ENCODE peak calls at places on chromosomes 4 and X, in ten cellular contexts. One of them, this sample, is unnamed.

GRCh38 chr4:186700746-186701145 is 22.9 kb downstream of the FAT1 start:
- DNase-seq in head of caudate nucleus: peak
- DNase-seq in stimulated activated naive B cell treated with anti-CD40 and anti-IgM and Interleukin-4, amounts not matched to agents 10 μg/mL and 1 μg/mL and 100 μg/mL, for 72 hours: no peak
- DNase-seq in GM03348: peak
- DNase-seq in GM12865: no peak
- DNase-seq in GM04504: no peak
- DNase-seq in activated CD4-positive, alpha-beta T cell treated with anti-CD3 and anti-CD28 coated beads, Interleukin-2, amount 10 ng/mL, durations not matched to agents 7 days and 5 days: no peak
- DNase-seq in IMR-90: peak
- DNase-seq in naive B cell: no peak
- DNase-seq in AG09309: no peak
- DNase-seq in this sample: no peak

GRCh38 chr4:151541438-151542071 is 132.6 kb downstream of the FHIP1A start:
- DNase-seq in head of caudate nucleus: no peak
- DNase-seq in stimulated activated naive B cell treated with anti-CD40 and anti-IgM and Interleukin-4, amounts not matched to agents 10 μg/mL and 1 μg/mL and 100 μg/mL, for 72 hours: no peak
- DNase-seq in GM03348: peak
- DNase-seq in GM12865: no peak
- DNase-seq in GM04504: peak
- DNase-seq in activated CD4-positive, alpha-beta T cell treated with anti-CD3 and anti-CD28 coated beads, Interleukin-2, amount 10 ng/mL, durations not matched to agents 7 days and 5 days: no peak
- DNase-seq in IMR-90: peak
- DNase-seq in naive B cell: no peak
- DNase-seq in AG09309: peak
- DNase-seq in this sample: no peak

GRCh38 chr4:47084111-47084510 is 52.7 kb downstream of the GABRB1 start:
- DNase-seq in head of caudate nucleus: no peak
- DNase-seq in stimulated activated naive B cell treated with anti-CD40 and anti-IgM and Interleukin-4, amounts not matched to agents 10 μg/mL and 1 μg/mL and 100 μg/mL, for 72 hours: no peak
- DNase-seq in GM03348: no peak
- DNase-seq in GM12865: no peak
- DNase-seq in GM04504: no peak
- DNase-seq in activated CD4-positive, alpha-beta T cell treated with anti-CD3 and anti-CD28 coated beads, Interleukin-2, amount 10 ng/mL, durations not matched to agents 7 days and 5 days: no peak
- DNase-seq in IMR-90: no peak
- DNase-seq in naive B cell: no peak
- DNase-seq in AG09309: no peak
- DNase-seq in this sample: no peak

GRCh38 chrX:1330605-1331004 is 6.0 kb upstream of the IL3RA start:
- DNase-seq in head of caudate nucleus: no peak
- DNase-seq in stimulated activated naive B cell treated with anti-CD40 and anti-IgM and Interleukin-4, amounts not matched to agents 10 μg/mL and 1 μg/mL and 100 μg/mL, for 72 hours: no peak
- DNase-seq in GM03348: no peak
- DNase-seq in GM12865: peak
- DNase-seq in GM04504: no peak
- DNase-seq in activated CD4-positive, alpha-beta T cell treated with anti-CD3 and anti-CD28 coated beads, Interleukin-2, amount 10 ng/mL, durations not matched to agents 7 days and 5 days: no peak
- DNase-seq in IMR-90: no peak
- DNase-seq in naive B cell: peak
- DNase-seq in AG09309: no peak
- DNase-seq in this sample: no peak

GRCh38 chr4:77433102-77433733 is 172.4 kb upstream of the CXCL13 start:
- DNase-seq in head of caudate nucleus: no peak
- DNase-seq in stimulated activated naive B cell treated with anti-CD40 and anti-IgM and Interleukin-4, amounts not matched to agents 10 μg/mL and 1 μg/mL and 100 μg/mL, for 72 hours: no peak
- DNase-seq in GM03348: peak
- DNase-seq in GM12865: peak
- DNase-seq in GM04504: no peak
- DNase-seq in activated CD4-positive, alpha-beta T cell treated with anti-CD3 and anti-CD28 coated beads, Interleukin-2, amount 10 ng/mL, durations not matched to agents 7 days and 5 days: peak
- DNase-seq in IMR-90: peak
- DNase-seq in naive B cell: peak
- DNase-seq in AG09309: no peak
- DNase-seq in this sample: peak

GRCh38 chr4:186622788-186623464 is 67.6 kb upstream of the MTNR1A start:
- DNase-seq in head of caudate nucleus: no peak
- DNase-seq in stimulated activated naive B cell treated with anti-CD40 and anti-IgM and Interleukin-4, amounts not matched to agents 10 μg/mL and 1 μg/mL and 100 μg/mL, for 72 hours: no peak
- DNase-seq in GM03348: peak
- DNase-seq in GM12865: no peak
- DNase-seq in GM04504: peak
- DNase-seq in activated CD4-positive, alpha-beta T cell treated with anti-CD3 and anti-CD28 coated beads, Interleukin-2, amount 10 ng/mL, durations not matched to agents 7 days and 5 days: no peak
- DNase-seq in IMR-90: peak
- DNase-seq in naive B cell: no peak
- DNase-seq in AG09309: peak
- DNase-seq in this sample: no peak

GRCh38 chr4:38080061-38080531 is 119.9 kb downstream of the PTTG2 start:
- DNase-seq in head of caudate nucleus: no peak
- DNase-seq in stimulated activated naive B cell treated with anti-CD40 and anti-IgM and Interleukin-4, amounts not matched to agents 10 μg/mL and 1 μg/mL and 100 μg/mL, for 72 hours: no peak
- DNase-seq in GM03348: no peak
- DNase-seq in GM12865: no peak
- DNase-seq in GM04504: no peak
- DNase-seq in activated CD4-positive, alpha-beta T cell treated with anti-CD3 and anti-CD28 coated beads, Interleukin-2, amount 10 ng/mL, durations not matched to agents 7 days and 5 days: no peak
- DNase-seq in IMR-90: no peak
- DNase-seq in naive B cell: no peak
- DNase-seq in AG09309: no peak
- DNase-seq in this sample: no peak

GRCh38 chrX:11429543-11430085 is 136.4 kb downstream of the AMELX start:
- DNase-seq in head of caudate nucleus: no peak
- DNase-seq in stimulated activated naive B cell treated with anti-CD40 and anti-IgM and Interleukin-4, amounts not matched to agents 10 μg/mL and 1 μg/mL and 100 μg/mL, for 72 hours: no peak
- DNase-seq in GM03348: no peak
- DNase-seq in GM12865: peak
- DNase-seq in GM04504: no peak
- DNase-seq in activated CD4-positive, alpha-beta T cell treated with anti-CD3 and anti-CD28 coated beads, Interleukin-2, amount 10 ng/mL, durations not matched to agents 7 days and 5 days: no peak
- DNase-seq in IMR-90: no peak
- DNase-seq in naive B cell: no peak
- DNase-seq in AG09309: no peak
- DNase-seq in this sample: no peak

GRCh38 chr4:16045687-16046086 is 38.1 kb downstream of the PROM1 start:
- DNase-seq in head of caudate nucleus: no peak
- DNase-seq in stimulated activated naive B cell treated with anti-CD40 and anti-IgM and Interleukin-4, amounts not matched to agents 10 μg/mL and 1 μg/mL and 100 μg/mL, for 72 hours: no peak
- DNase-seq in GM03348: no peak
- DNase-seq in GM12865: no peak
- DNase-seq in GM04504: no peak
- DNase-seq in activated CD4-positive, alpha-beta T cell treated with anti-CD3 and anti-CD28 coated beads, Interleukin-2, amount 10 ng/mL, durations not matched to agents 7 days and 5 days: no peak
- DNase-seq in IMR-90: no peak
- DNase-seq in naive B cell: no peak
- DNase-seq in AG09309: no peak
- DNase-seq in this sample: no peak

GRCh38 chrX:148979786-148980185 is 479.4 kb downstream of the AFF2 start:
- DNase-seq in head of caudate nucleus: no peak
- DNase-seq in stimulated activated naive B cell treated with anti-CD40 and anti-IgM and Interleukin-4, amounts not matched to agents 10 μg/mL and 1 μg/mL and 100 μg/mL, for 72 hours: no peak
- DNase-seq in GM03348: no peak
- DNase-seq in GM12865: no peak
- DNase-seq in GM04504: no peak
- DNase-seq in activated CD4-positive, alpha-beta T cell treated with anti-CD3 and anti-CD28 coated beads, Interleukin-2, amount 10 ng/mL, durations not matched to agents 7 days and 5 days: no peak
- DNase-seq in IMR-90: no peak
- DNase-seq in naive B cell: no peak
- DNase-seq in AG09309: no peak
- DNase-seq in this sample: no peak

GRCh38 chr4:16226816-16227461 is 668 bp upstream of the TAPT1 start:
- DNase-seq in head of caudate nucleus: peak
- DNase-seq in stimulated activated naive B cell treated with anti-CD40 and anti-IgM and Interleukin-4, amounts not matched to agents 10 μg/mL and 1 μg/mL and 100 μg/mL, for 72 hours: peak
- DNase-seq in GM03348: peak
- DNase-seq in GM12865: peak
- DNase-seq in GM04504: no peak
- DNase-seq in activated CD4-positive, alpha-beta T cell treated with anti-CD3 and anti-CD28 coated beads, Interleukin-2, amount 10 ng/mL, durations not matched to agents 7 days and 5 days: peak
- DNase-seq in IMR-90: no peak
- DNase-seq in naive B cell: no peak
- DNase-seq in AG09309: no peak
- DNase-seq in this sample: peak

GRCh38 chr4:74366367-74366891 is 1.5 kb downstream of the EREG start:
- DNase-seq in head of caudate nucleus: no peak
- DNase-seq in stimulated activated naive B cell treated with anti-CD40 and anti-IgM and Interleukin-4, amounts not matched to agents 10 μg/mL and 1 μg/mL and 100 μg/mL, for 72 hours: no peak
- DNase-seq in GM03348: no peak
- DNase-seq in GM12865: peak
- DNase-seq in GM04504: no peak
- DNase-seq in activated CD4-positive, alpha-beta T cell treated with anti-CD3 and anti-CD28 coated beads, Interleukin-2, amount 10 ng/mL, durations not matched to agents 7 days and 5 days: no peak
- DNase-seq in IMR-90: no peak
- DNase-seq in naive B cell: no peak
- DNase-seq in AG09309: no peak
- DNase-seq in this sample: no peak

GRCh38 chr4:138055890-138056289 is 186.3 kb downstream of the SLC7A11 start:
- DNase-seq in head of caudate nucleus: no peak
- DNase-seq in stimulated activated naive B cell treated with anti-CD40 and anti-IgM and Interleukin-4, amounts not matched to agents 10 μg/mL and 1 μg/mL and 100 μg/mL, for 72 hours: no peak
- DNase-seq in GM03348: peak
- DNase-seq in GM12865: no peak
- DNase-seq in GM04504: no peak
- DNase-seq in activated CD4-positive, alpha-beta T cell treated with anti-CD3 and anti-CD28 coated beads, Interleukin-2, amount 10 ng/mL, durations not matched to agents 7 days and 5 days: no peak
- DNase-seq in IMR-90: peak
- DNase-seq in naive B cell: no peak
- DNase-seq in AG09309: no peak
- DNase-seq in this sample: no peak

GRCh38 chr4:109406337-109406931 is 27.2 kb upstream of the SEC24B start:
- DNase-seq in head of caudate nucleus: no peak
- DNase-seq in stimulated activated naive B cell treated with anti-CD40 and anti-IgM and Interleukin-4, amounts not matched to agents 10 μg/mL and 1 μg/mL and 100 μg/mL, for 72 hours: no peak
- DNase-seq in GM03348: peak
- DNase-seq in GM12865: peak
- DNase-seq in GM04504: peak
- DNase-seq in activated CD4-positive, alpha-beta T cell treated with anti-CD3 and anti-CD28 coated beads, Interleukin-2, amount 10 ng/mL, durations not matched to agents 7 days and 5 days: peak
- DNase-seq in IMR-90: peak
- DNase-seq in naive B cell: peak
- DNase-seq in AG09309: peak
- DNase-seq in this sample: peak

GRCh38 chr4:158121203-158121586 is 51.6 kb downstream of the GASK1B start:
- DNase-seq in head of caudate nucleus: no peak
- DNase-seq in stimulated activated naive B cell treated with anti-CD40 and anti-IgM and Interleukin-4, amounts not matched to agents 10 μg/mL and 1 μg/mL and 100 μg/mL, for 72 hours: no peak
- DNase-seq in GM03348: peak
- DNase-seq in GM12865: no peak
- DNase-seq in GM04504: peak
- DNase-seq in activated CD4-positive, alpha-beta T cell treated with anti-CD3 and anti-CD28 coated beads, Interleukin-2, amount 10 ng/mL, durations not matched to agents 7 days and 5 days: no peak
- DNase-seq in IMR-90: peak
- DNase-seq in naive B cell: no peak
- DNase-seq in AG09309: peak
- DNase-seq in this sample: no peak

GRCh38 chr4:184811484-184812180 is 14.1 kb downstream of the ACSL1 start:
- DNase-seq in head of caudate nucleus: no peak
- DNase-seq in stimulated activated naive B cell treated with anti-CD40 and anti-IgM and Interleukin-4, amounts not matched to agents 10 μg/mL and 1 μg/mL and 100 μg/mL, for 72 hours: no peak
- DNase-seq in GM03348: no peak
- DNase-seq in GM12865: no peak
- DNase-seq in GM04504: no peak
- DNase-seq in activated CD4-positive, alpha-beta T cell treated with anti-CD3 and anti-CD28 coated beads, Interleukin-2, amount 10 ng/mL, durations not matched to agents 7 days and 5 days: no peak
- DNase-seq in IMR-90: no peak
- DNase-seq in naive B cell: no peak
- DNase-seq in AG09309: no peak
- DNase-seq in this sample: peak

GRCh38 chr4:2827874-2828751 is 15.5 kb upstream of the ADD1 start:
- DNase-seq in head of caudate nucleus: no peak
- DNase-seq in stimulated activated naive B cell treated with anti-CD40 and anti-IgM and Interleukin-4, amounts not matched to agents 10 μg/mL and 1 μg/mL and 100 μg/mL, for 72 hours: no peak
- DNase-seq in GM03348: no peak
- DNase-seq in GM12865: no peak
- DNase-seq in GM04504: no peak
- DNase-seq in activated CD4-positive, alpha-beta T cell treated with anti-CD3 and anti-CD28 coated beads, Interleukin-2, amount 10 ng/mL, durations not matched to agents 7 days and 5 days: no peak
- DNase-seq in IMR-90: no peak
- DNase-seq in naive B cell: no peak
- DNase-seq in AG09309: no peak
- DNase-seq in this sample: no peak

GRCh38 chr4:5051692-5052423 is 578 bp downstream of the STK32B start:
- DNase-seq in head of caudate nucleus: peak
- DNase-seq in stimulated activated naive B cell treated with anti-CD40 and anti-IgM and Interleukin-4, amounts not matched to agents 10 μg/mL and 1 μg/mL and 100 μg/mL, for 72 hours: no peak
- DNase-seq in GM03348: peak
- DNase-seq in GM12865: no peak
- DNase-seq in GM04504: no peak
- DNase-seq in activated CD4-positive, alpha-beta T cell treated with anti-CD3 and anti-CD28 coated beads, Interleukin-2, amount 10 ng/mL, durations not matched to agents 7 days and 5 days: no peak
- DNase-seq in IMR-90: peak
- DNase-seq in naive B cell: no peak
- DNase-seq in AG09309: no peak
- DNase-seq in this sample: peak

GRCh38 chrX:9738146-9738545 is 27.5 kb downstream of the GPR143 start:
- DNase-seq in head of caudate nucleus: no peak
- DNase-seq in stimulated activated naive B cell treated with anti-CD40 and anti-IgM and Interleukin-4, amounts not matched to agents 10 μg/mL and 1 μg/mL and 100 μg/mL, for 72 hours: no peak
- DNase-seq in GM03348: no peak
- DNase-seq in GM12865: no peak
- DNase-seq in GM04504: no peak
- DNase-seq in activated CD4-positive, alpha-beta T cell treated with anti-CD3 and anti-CD28 coated beads, Interleukin-2, amount 10 ng/mL, durations not matched to agents 7 days and 5 days: no peak
- DNase-seq in IMR-90: no peak
- DNase-seq in naive B cell: no peak
- DNase-seq in AG09309: no peak
- DNase-seq in this sample: no peak

GRCh38 chrX:154401045-154401799 is 3.0 kb downstream of the RPL10 start:
- DNase-seq in head of caudate nucleus: no peak
- DNase-seq in stimulated activated naive B cell treated with anti-CD40 and anti-IgM and Interleukin-4, amounts not matched to agents 10 μg/mL and 1 μg/mL and 100 μg/mL, for 72 hours: no peak
- DNase-seq in GM03348: no peak
- DNase-seq in GM12865: peak
- DNase-seq in GM04504: no peak
- DNase-seq in activated CD4-positive, alpha-beta T cell treated with anti-CD3 and anti-CD28 coated beads, Interleukin-2, amount 10 ng/mL, durations not matched to agents 7 days and 5 days: no peak
- DNase-seq in IMR-90: peak
- DNase-seq in naive B cell: no peak
- DNase-seq in AG09309: no peak
- DNase-seq in this sample: peak

GRCh38 chr4:102678695-102679335 is 82.0 kb downstream of the MANBA start:
- DNase-seq in head of caudate nucleus: no peak
- DNase-seq in stimulated activated naive B cell treated with anti-CD40 and anti-IgM and Interleukin-4, amounts not matched to agents 10 μg/mL and 1 μg/mL and 100 μg/mL, for 72 hours: no peak
- DNase-seq in GM03348: no peak
- DNase-seq in GM12865: no peak
- DNase-seq in GM04504: no peak
- DNase-seq in activated CD4-positive, alpha-beta T cell treated with anti-CD3 and anti-CD28 coated beads, Interleukin-2, amount 10 ng/mL, durations not matched to agents 7 days and 5 days: no peak
- DNase-seq in IMR-90: no peak
- DNase-seq in naive B cell: no peak
- DNase-seq in AG09309: no peak
- DNase-seq in this sample: no peak

GRCh38 chrX:72016881-72017783 is 106.5 kb downstream of the NHSL2 start:
- DNase-seq in head of caudate nucleus: no peak
- DNase-seq in stimulated activated naive B cell treated with anti-CD40 and anti-IgM and Interleukin-4, amounts not matched to agents 10 μg/mL and 1 μg/mL and 100 μg/mL, for 72 hours: no peak
- DNase-seq in GM03348: no peak
- DNase-seq in GM12865: no peak
- DNase-seq in GM04504: no peak
- DNase-seq in activated CD4-positive, alpha-beta T cell treated with anti-CD3 and anti-CD28 coated beads, Interleukin-2, amount 10 ng/mL, durations not matched to agents 7 days and 5 days: no peak
- DNase-seq in IMR-90: no peak
- DNase-seq in naive B cell: no peak
- DNase-seq in AG09309: no peak
- DNase-seq in this sample: no peak

GRCh38 chr4:138225477-138225876 is 16.7 kb downstream of the SLC7A11 start:
- DNase-seq in head of caudate nucleus: no peak
- DNase-seq in stimulated activated naive B cell treated with anti-CD40 and anti-IgM and Interleukin-4, amounts not matched to agents 10 μg/mL and 1 μg/mL and 100 μg/mL, for 72 hours: no peak
- DNase-seq in GM03348: peak
- DNase-seq in GM12865: no peak
- DNase-seq in GM04504: no peak
- DNase-seq in activated CD4-positive, alpha-beta T cell treated with anti-CD3 and anti-CD28 coated beads, Interleukin-2, amount 10 ng/mL, durations not matched to agents 7 days and 5 days: no peak
- DNase-seq in IMR-90: peak
- DNase-seq in naive B cell: no peak
- DNase-seq in AG09309: no peak
- DNase-seq in this sample: no peak

GRCh38 chr4:139603576-139604387 is 47.8 kb upstream of the SETD7 start:
- DNase-seq in head of caudate nucleus: no peak
- DNase-seq in stimulated activated naive B cell treated with anti-CD40 and anti-IgM and Interleukin-4, amounts not matched to agents 10 μg/mL and 1 μg/mL and 100 μg/mL, for 72 hours: peak
- DNase-seq in GM03348: peak
- DNase-seq in GM12865: peak
- DNase-seq in GM04504: no peak
- DNase-seq in activated CD4-positive, alpha-beta T cell treated with anti-CD3 and anti-CD28 coated beads, Interleukin-2, amount 10 ng/mL, durations not matched to agents 7 days and 5 days: peak
- DNase-seq in IMR-90: peak
- DNase-seq in naive B cell: peak
- DNase-seq in AG09309: no peak
- DNase-seq in this sample: peak

GRCh38 chr4:138861130-138861529 is 154.5 kb upstream of the NOCT start:
- DNase-seq in head of caudate nucleus: no peak
- DNase-seq in stimulated activated naive B cell treated with anti-CD40 and anti-IgM and Interleukin-4, amounts not matched to agents 10 μg/mL and 1 μg/mL and 100 μg/mL, for 72 hours: no peak
- DNase-seq in GM03348: peak
- DNase-seq in GM12865: no peak
- DNase-seq in GM04504: no peak
- DNase-seq in activated CD4-positive, alpha-beta T cell treated with anti-CD3 and anti-CD28 coated beads, Interleukin-2, amount 10 ng/mL, durations not matched to agents 7 days and 5 days: no peak
- DNase-seq in IMR-90: peak
- DNase-seq in naive B cell: no peak
- DNase-seq in AG09309: no peak
- DNase-seq in this sample: no peak

GRCh38 chr4:81722229-81722900 is 250.7 kb upstream of the RASGEF1B start:
- DNase-seq in head of caudate nucleus: no peak
- DNase-seq in stimulated activated naive B cell treated with anti-CD40 and anti-IgM and Interleukin-4, amounts not matched to agents 10 μg/mL and 1 μg/mL and 100 μg/mL, for 72 hours: no peak
- DNase-seq in GM03348: no peak
- DNase-seq in GM12865: no peak
- DNase-seq in GM04504: no peak
- DNase-seq in activated CD4-positive, alpha-beta T cell treated with anti-CD3 and anti-CD28 coated beads, Interleukin-2, amount 10 ng/mL, durations not matched to agents 7 days and 5 days: no peak
- DNase-seq in IMR-90: no peak
- DNase-seq in naive B cell: no peak
- DNase-seq in AG09309: no peak
- DNase-seq in this sample: no peak